ENCODE peak calls at places on chromosomes 12 and 14, in eight cellular contexts. One of them, this sample, is unnamed.

GRCh38 chr14:76963366-76963765 is 65.1 kb downstream of the IRF2BPL start:
- DNase-seq in IMR-90: no peak
- DNase-seq in PC-3: no peak
- DNase-seq in HCT116: no peak
- DNase-seq in body of pancreas: no peak
- DNase-seq in tibial nerve: no peak
- DNase-seq in foreskin fibroblast: no peak
- DNase-seq in hepatocyte: no peak
- DNase-seq in this sample: no peak

GRCh38 chr12:51591020-51591901 is at the start of gene SCN8A:
- DNase-seq in IMR-90: peak; percentile 56
- DNase-seq in PC-3: peak; percentile 63
- DNase-seq in HCT116: peak; percentile 16
- DNase-seq in body of pancreas: peak; percentile 50
- DNase-seq in tibial nerve: no peak
- DNase-seq in foreskin fibroblast: peak; percentile 91
- DNase-seq in hepatocyte: peak; percentile 80
- DNase-seq in this sample: no peak

GRCh38 chr12:39533951-39534350 is 85.7 kb downstream of the ABCD2 start:
- DNase-seq in IMR-90: no peak
- DNase-seq in PC-3: no peak
- DNase-seq in HCT116: no peak
- DNase-seq in body of pancreas: no peak
- DNase-seq in tibial nerve: no peak
- DNase-seq in foreskin fibroblast: no peak
- DNase-seq in hepatocyte: no peak
- DNase-seq in this sample: no peak

GRCh38 chr12:63894132-63894531 is 49.6 kb downstream of the SRGAP1 start:
- DNase-seq in IMR-90: no peak
- DNase-seq in PC-3: no peak
- DNase-seq in HCT116: no peak
- DNase-seq in body of pancreas: no peak
- DNase-seq in tibial nerve: no peak
- DNase-seq in foreskin fibroblast: no peak
- DNase-seq in hepatocyte: no peak
- DNase-seq in this sample: no peak

GRCh38 chr14:96086032-96086431 is 46.9 kb downstream of the C14orf132 start:
- DNase-seq in IMR-90: peak; percentile 86
- DNase-seq in PC-3: peak; percentile 63
- DNase-seq in HCT116: no peak
- DNase-seq in body of pancreas: no peak
- DNase-seq in tibial nerve: no peak
- DNase-seq in foreskin fibroblast: peak; percentile 96
- DNase-seq in hepatocyte: peak; percentile 53
- DNase-seq in this sample: no peak

GRCh38 chr14:71429900-71430299 is 502.3 kb upstream of the RGS6 start:
- DNase-seq in IMR-90: no peak
- DNase-seq in PC-3: no peak
- DNase-seq in HCT116: no peak
- DNase-seq in body of pancreas: no peak
- DNase-seq in tibial nerve: no peak
- DNase-seq in foreskin fibroblast: no peak
- DNase-seq in hepatocyte: no peak
- DNase-seq in this sample: no peak

GRCh38 chr14:30362369-30363218 is 196.4 kb upstream of the G2E3 start:
- DNase-seq in IMR-90: no peak
- DNase-seq in PC-3: peak; percentile 13
- DNase-seq in HCT116: no peak
- DNase-seq in body of pancreas: no peak
- DNase-seq in tibial nerve: no peak
- DNase-seq in foreskin fibroblast: no peak
- DNase-seq in hepatocyte: no peak
- DNase-seq in this sample: no peak

GRCh38 chr14:97058589-97058988 is 261.4 kb downstream of the VRK1 start:
- DNase-seq in IMR-90: no peak
- DNase-seq in PC-3: no peak
- DNase-seq in HCT116: no peak
- DNase-seq in body of pancreas: no peak
- DNase-seq in tibial nerve: no peak
- DNase-seq in foreskin fibroblast: no peak
- DNase-seq in hepatocyte: no peak
- DNase-seq in this sample: no peak

GRCh38 chr12:94458882-94459772 is 540 bp downstream of the CEP83 start:
- DNase-seq in IMR-90: peak; percentile 48
- DNase-seq in PC-3: peak; percentile 16
- DNase-seq in HCT116: peak; percentile 24
- DNase-seq in body of pancreas: peak; percentile 2
- DNase-seq in tibial nerve: no peak
- DNase-seq in foreskin fibroblast: peak; percentile 59
- DNase-seq in hepatocyte: peak; percentile 15
- DNase-seq in this sample: peak; percentile 19

GRCh38 chr14:36773136-36773540 is 111.5 kb downstream of the PAX9 start:
- DNase-seq in IMR-90: peak; percentile 15
- DNase-seq in PC-3: peak; percentile 76
- DNase-seq in HCT116: peak; percentile 33
- DNase-seq in body of pancreas: no peak
- DNase-seq in tibial nerve: no peak
- DNase-seq in foreskin fibroblast: no peak
- DNase-seq in hepatocyte: peak; percentile 49
- DNase-seq in this sample: no peak

GRCh38 chr12:32706337-32707024 is 27.4 kb downstream of the DNM1L start:
- DNase-seq in IMR-90: no peak
- DNase-seq in PC-3: no peak
- DNase-seq in HCT116: no peak
- DNase-seq in body of pancreas: no peak
- DNase-seq in tibial nerve: no peak
- DNase-seq in foreskin fibroblast: no peak
- DNase-seq in hepatocyte: no peak
- DNase-seq in this sample: no peak

GRCh38 chr14:38250316-38250715 is 5.6 kb downstream of the CLEC14A start:
- DNase-seq in IMR-90: peak; percentile 24
- DNase-seq in PC-3: no peak
- DNase-seq in HCT116: no peak
- DNase-seq in body of pancreas: no peak
- DNase-seq in tibial nerve: no peak
- DNase-seq in foreskin fibroblast: peak; percentile 26
- DNase-seq in hepatocyte: no peak
- DNase-seq in this sample: no peak

GRCh38 chr12:53575502-53576264 is 50.5 kb downstream of the ATF7 start:
- DNase-seq in IMR-90: peak; percentile 83
- DNase-seq in PC-3: peak; percentile 88
- DNase-seq in HCT116: no peak
- DNase-seq in body of pancreas: peak; percentile 19
- DNase-seq in tibial nerve: no peak
- DNase-seq in foreskin fibroblast: peak; percentile 87
- DNase-seq in hepatocyte: peak; percentile 32
- DNase-seq in this sample: no peak

GRCh38 chr12:105279460-105280056 is 43.6 kb upstream of the APPL2 start:
- DNase-seq in IMR-90: no peak
- DNase-seq in PC-3: no peak
- DNase-seq in HCT116: peak; percentile 26
- DNase-seq in body of pancreas: peak; percentile 29
- DNase-seq in tibial nerve: no peak
- DNase-seq in foreskin fibroblast: no peak
- DNase-seq in hepatocyte: peak; percentile 30
- DNase-seq in this sample: no peak

GRCh38 chr14:83300454-83301064 is 1766.9 kb upstream of the SEL1L start:
- DNase-seq in IMR-90: peak; percentile 52
- DNase-seq in PC-3: peak; percentile 43
- DNase-seq in HCT116: no peak
- DNase-seq in body of pancreas: no peak
- DNase-seq in tibial nerve: no peak
- DNase-seq in foreskin fibroblast: peak; percentile 60
- DNase-seq in hepatocyte: peak; percentile 60
- DNase-seq in this sample: peak; percentile 19

GRCh38 chr12:71602745-71603577 is 60.7 kb downstream of the ZFC3H1 start:
- DNase-seq in IMR-90: no peak
- DNase-seq in PC-3: no peak
- DNase-seq in HCT116: no peak
- DNase-seq in body of pancreas: no peak
- DNase-seq in tibial nerve: no peak
- DNase-seq in foreskin fibroblast: peak; percentile 26
- DNase-seq in hepatocyte: no peak
- DNase-seq in this sample: no peak

GRCh38 chr14:88614218-88614907 is 51.5 kb downstream of the ZC3H14 start:
- DNase-seq in IMR-90: peak; percentile 81
- DNase-seq in PC-3: peak; percentile 57
- DNase-seq in HCT116: no peak
- DNase-seq in body of pancreas: no peak
- DNase-seq in tibial nerve: no peak
- DNase-seq in foreskin fibroblast: peak; percentile 69
- DNase-seq in hepatocyte: no peak
- DNase-seq in this sample: peak; percentile 49

GRCh38 chr14:22865424-22866215 is 5.9 kb upstream of the LRP10 start:
- DNase-seq in IMR-90: no peak
- DNase-seq in PC-3: no peak
- DNase-seq in HCT116: no peak
- DNase-seq in body of pancreas: no peak
- DNase-seq in tibial nerve: no peak
- DNase-seq in foreskin fibroblast: no peak
- DNase-seq in hepatocyte: no peak
- DNase-seq in this sample: no peak
- TF ChIP-seq CTCF in IMR-90: no peak
- TF ChIP-seq CTCF in PC-3: peak; percentile 54
- TF ChIP-seq CTCF in HCT116: peak; percentile 31
- TF ChIP-seq CTCF in body of pancreas: no peak
- TF ChIP-seq CTCF in tibial nerve: no peak
- TF ChIP-seq CTCF in foreskin fibroblast: peak; percentile 13
- TF ChIP-seq CTCF in hepatocyte: peak; percentile 25
- TF ChIP-seq CTCF in this sample: peak; percentile 17

DNA sequence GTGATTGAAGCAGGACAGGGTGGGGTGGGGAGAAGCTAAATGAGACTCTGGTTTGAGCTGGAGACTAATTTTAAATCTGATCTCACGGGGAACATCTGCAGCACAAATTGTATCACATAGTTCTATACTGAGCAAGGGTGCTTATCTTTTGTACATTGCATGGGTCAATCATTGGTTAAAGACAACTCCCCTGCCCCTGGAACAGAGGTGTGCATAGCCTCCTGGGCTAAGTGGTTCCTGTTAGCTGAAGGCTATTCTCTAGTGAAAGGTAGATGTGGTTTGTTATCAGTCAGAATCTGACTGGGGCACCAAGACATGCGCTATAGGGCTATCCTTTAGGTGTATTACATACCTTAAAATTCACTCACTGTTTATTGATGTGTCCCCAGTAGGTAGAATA is 103.9 kb upstream of the KITLG start:
- DNase-seq in IMR-90: no peak
- DNase-seq in PC-3: no peak
- DNase-seq in HCT116: no peak
- DNase-seq in body of pancreas: no peak
- DNase-seq in tibial nerve: no peak
- DNase-seq in foreskin fibroblast: no peak
- DNase-seq in hepatocyte: no peak
- DNase-seq in this sample: no peak
- H3K4me3 ChIP-seq in IMR-90: no peak overlapping the region
- H3K4me3 ChIP-seq in PC-3: no peak overlapping the region
- H3K4me3 ChIP-seq in HCT116: no peak overlapping the region
- H3K4me3 ChIP-seq in body of pancreas: no peak overlapping the region
- H3K4me3 ChIP-seq in tibial nerve: no peak overlapping the region
- H3K4me3 ChIP-seq in foreskin fibroblast: no peak overlapping the region
- H3K4me3 ChIP-seq in hepatocyte: no peak overlapping the region
- H3K4me3 ChIP-seq in this sample: no peak overlapping the region

DNA sequence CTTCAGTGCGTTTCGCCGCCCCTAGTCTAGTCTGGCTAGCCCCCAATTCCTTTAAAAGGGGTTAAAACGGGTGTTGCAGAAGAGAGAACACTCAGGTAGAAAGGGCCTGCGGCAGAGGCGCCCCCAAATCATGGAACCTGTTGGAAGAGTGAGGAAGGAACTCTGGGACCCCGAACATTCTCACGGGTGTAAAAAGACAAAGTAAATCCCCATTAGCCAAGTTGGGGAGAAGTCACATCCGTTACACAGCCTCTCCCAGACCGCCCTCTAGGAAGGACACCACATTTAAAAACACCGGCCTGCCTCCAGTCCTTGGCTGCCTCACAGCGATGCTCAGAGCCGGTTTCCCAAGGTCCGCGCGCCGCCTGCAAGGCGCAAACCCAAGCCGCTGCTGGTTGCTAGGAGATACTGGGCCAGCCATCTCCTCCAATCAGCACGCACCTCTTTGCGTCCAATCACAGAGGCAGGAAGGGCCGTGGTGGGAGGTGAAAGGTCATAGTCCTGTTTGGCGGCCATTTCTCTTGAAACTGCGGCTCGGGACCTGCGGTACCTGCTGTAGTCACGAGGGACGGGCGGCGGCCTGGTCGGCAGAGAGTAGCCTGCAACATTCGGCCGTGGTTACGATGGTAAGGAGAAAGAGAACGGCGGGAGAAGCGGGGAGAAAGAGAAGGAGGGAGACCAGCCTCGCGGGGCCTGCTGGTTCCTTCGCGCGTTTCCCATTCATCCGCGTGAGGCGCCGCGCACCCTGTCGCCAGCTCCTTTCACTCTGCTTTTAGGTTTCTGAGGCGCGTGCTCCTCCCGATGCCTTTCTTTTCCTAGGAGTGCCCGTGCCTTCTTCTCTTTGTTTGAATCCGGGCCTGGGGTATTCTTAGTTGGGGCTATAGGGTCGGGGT is at the start of gene SNRPF:
- DNase-seq in IMR-90: peak; percentile 97
- DNase-seq in PC-3: peak; percentile 99
- DNase-seq in HCT116: peak; percentile 94
- DNase-seq in body of pancreas: peak; percentile 97
- DNase-seq in tibial nerve: peak; percentile 92
- DNase-seq in foreskin fibroblast: peak; percentile 99
- DNase-seq in hepatocyte: peak; percentile 97
- DNase-seq in this sample: peak; percentile 96
- TF ChIP-seq CTCF in IMR-90: no peak
- TF ChIP-seq CTCF in PC-3: no peak
- TF ChIP-seq CTCF in HCT116: peak; percentile 4
- TF ChIP-seq CTCF in body of pancreas: peak; percentile 27
- TF ChIP-seq CTCF in tibial nerve: no peak
- TF ChIP-seq CTCF in foreskin fibroblast: peak; percentile 6
- TF ChIP-seq CTCF in hepatocyte: peak; percentile 24
- TF ChIP-seq CTCF in this sample: peak; percentile 14

GRCh38 chr12:47396902-47397663 is 308.7 kb downstream of the RPAP3 start:
- DNase-seq in IMR-90: no peak
- DNase-seq in PC-3: no peak
- DNase-seq in HCT116: no peak
- DNase-seq in body of pancreas: no peak
- DNase-seq in tibial nerve: no peak
- DNase-seq in foreskin fibroblast: no peak
- DNase-seq in hepatocyte: no peak
- DNase-seq in this sample: no peak

GRCh38 chr12:47397664-47398281 is 308.1 kb downstream of the RPAP3 start:
- DNase-seq in IMR-90: peak; percentile 76
- DNase-seq in PC-3: peak; percentile 94
- DNase-seq in HCT116: peak; percentile 34
- DNase-seq in body of pancreas: peak; percentile 37
- DNase-seq in tibial nerve: no peak
- DNase-seq in foreskin fibroblast: peak; percentile 79
- DNase-seq in hepatocyte: no peak
- DNase-seq in this sample: peak; percentile 41

GRCh38 chr12:47394070-47394469 is 311.8 kb downstream of the RPAP3 start:
- DNase-seq in IMR-90: no peak
- DNase-seq in PC-3: no peak
- DNase-seq in HCT116: no peak
- DNase-seq in body of pancreas: no peak
- DNase-seq in tibial nerve: no peak
- DNase-seq in foreskin fibroblast: no peak
- DNase-seq in hepatocyte: no peak
- DNase-seq in this sample: no peak

GRCh38 chr12:47391566-47391965 is 311.8 kb upstream of the AMIGO2 start:
- DNase-seq in IMR-90: no peak
- DNase-seq in PC-3: no peak
- DNase-seq in HCT116: no peak
- DNase-seq in body of pancreas: peak; percentile 10
- DNase-seq in tibial nerve: no peak
- DNase-seq in foreskin fibroblast: no peak
- DNase-seq in hepatocyte: no peak
- DNase-seq in this sample: no peak

GRCh38 chr12:47393403-47393790 is 312.4 kb downstream of the RPAP3 start:
- DNase-seq in IMR-90: peak; percentile 20
- DNase-seq in PC-3: no peak
- DNase-seq in HCT116: no peak
- DNase-seq in body of pancreas: no peak
- DNase-seq in tibial nerve: no peak
- DNase-seq in foreskin fibroblast: no peak
- DNase-seq in hepatocyte: no peak
- DNase-seq in this sample: no peak
- H3K4me3 ChIP-seq in IMR-90: no peak overlapping the region
- H3K4me3 ChIP-seq in PC-3: no peak overlapping the region
- H3K4me3 ChIP-seq in HCT116: no peak overlapping the region
- H3K4me3 ChIP-seq in body of pancreas: no peak overlapping the region
- H3K4me3 ChIP-seq in tibial nerve: no peak overlapping the region
- H3K4me3 ChIP-seq in foreskin fibroblast: no peak overlapping the region
- H3K4me3 ChIP-seq in hepatocyte: no peak overlapping the region
- H3K4me3 ChIP-seq in this sample: no peak overlapping the region